ENCODE peak calls at places on chromosomes 16 and 17, in seven cellular contexts. L is WTC11, H is HepG2, K is uterus, N is fibroblast of lung, B is BE2C, S is HCT116. V is an unnamed sample.

GRCh38 chr17:27226611-27227234 is 67.2 kb upstream of the WSB1 start:
- DNase-seq in L (no peak), H (no peak), K (no peak), N (peak), B (no peak), S (no peak), V (peak)

GRCh38 chr16:22054847-22055590 is 37.3 kb upstream of the VWA3A start:
- DNase-seq in L (no peak), H (no peak), K (no peak), N (no peak), B (no peak), S (no peak), V (no peak)

GRCh38 chr17:28882154-28882895 is 15.2 kb downstream of the FLOT2 start:
- DNase-seq in L (no peak), H (no peak), K (no peak), N (no peak), B (no peak), S (no peak), V (no peak)

GRCh38 chr16:6096931-6097665 is 999.5 kb upstream of the EEF2KMT start:
- DNase-seq in L (no peak), H (no peak), K (no peak), N (peak), B (no peak), S (no peak), V (no peak)

GRCh38 chr16:61014869-61015268 is 1021.4 kb downstream of the CDH8 start:
- DNase-seq in L (peak), H (no peak), K (no peak), N (no peak), B (no peak), S (no peak), V (no peak)

GRCh38 chr16:70475054-70475871 is 20.9 kb downstream of the FCSK start:
- DNase-seq in L (no peak), H (no peak), K (no peak), N (no peak), B (no peak), S (no peak), V (no peak)

GRCh38 chr16:9053006-9053601 is 38.3 kb upstream of the HAPSTR1 start:
- DNase-seq in L (peak), H (peak), K (no peak), N (peak), B (peak), S (peak), V (peak)

GRCh38 chr16:30740364-30741251 is 7.6 kb upstream of the PHKG2 start:
- DNase-seq in L (peak), H (no peak), K (peak), N (peak), B (no peak), S (peak), V (peak)

GRCh38 chr16:24988593-24989338 is 26.4 kb downstream of the ARHGAP17 start:
- DNase-seq in L (no peak), H (peak), K (peak), N (peak), B (peak), S (peak), V (peak)

GRCh38 chr17:1562178-1562643 is 381 bp downstream of the PITPNA start:
- DNase-seq in L (no peak), H (no peak), K (no peak), N (peak), B (no peak), S (no peak), V (peak)

GRCh38 chr17:31858647-31859486 is at the start of gene COPRS:
- DNase-seq in L (peak), H (peak), K (peak), N (peak), B (peak), S (peak), V (peak)
- TF ChIP-seq CTCF in L (no peak), H (peak), K (no peak), N (no peak), B (no peak), S (no peak), V (peak)

GRCh38 chr17:46851029-46851741 is at the start of gene WNT9B:
- DNase-seq in L (peak), H (peak), K (no peak), N (peak), B (peak), S (no peak), V (no peak)
- TF ChIP-seq CTCF in L (no peak), H (peak), K (no peak), N (no peak), B (no peak), S (no peak), V (no peak)

DNA sequence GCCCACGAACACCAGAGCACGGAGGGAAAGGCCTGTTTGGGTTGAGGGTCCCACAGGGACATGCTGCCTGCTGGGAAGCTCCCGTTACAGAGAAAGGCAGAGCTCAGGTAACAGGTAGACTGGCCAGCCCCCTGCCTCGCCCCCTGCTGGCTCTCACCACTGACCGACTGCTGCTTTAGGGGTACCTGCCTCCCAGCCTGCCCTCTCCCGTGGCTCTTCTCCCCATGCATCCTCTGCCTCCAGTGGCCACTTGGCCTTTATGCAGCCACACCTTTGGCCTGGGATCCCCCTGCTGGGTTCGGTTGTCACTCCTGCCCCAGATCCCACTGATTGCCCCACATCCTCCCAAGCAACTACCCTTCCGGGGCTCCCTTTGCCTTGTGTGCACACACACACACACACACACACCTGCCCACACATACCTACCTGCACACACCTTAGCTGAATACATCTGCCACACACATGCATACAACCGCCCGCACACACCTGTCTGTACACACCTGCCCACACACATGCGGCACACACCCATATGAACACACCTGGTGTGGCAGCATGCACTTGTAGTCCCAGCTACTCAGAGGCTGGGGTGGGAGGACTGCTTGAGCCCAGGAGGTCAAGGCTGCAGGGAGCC is 7.1 kb downstream of the MCRIP1 start:
- DNase-seq in L (peak), H (peak), K (no peak), N (no peak), B (no peak), S (no peak), V (no peak)
- TF ChIP-seq CTCF in L (no peak), H (peak), K (no peak), N (no peak), B (no peak), S (no peak), V (peak)

GRCh38 chr17:14818469-14818868 is 446.7 kb downstream of the PMP22 start:
- DNase-seq in L (no peak), H (no peak), K (no peak), N (no peak), B (no peak), S (no peak), V (peak)

GRCh38 chr17:14815079-14815478 is 450.0 kb downstream of the PMP22 start:
- DNase-seq in L (no peak), H (no peak), K (no peak), N (no peak), B (no peak), S (no peak), V (peak)

GRCh38 chr17:14808425-14808824 is 456.7 kb downstream of the PMP22 start:
- DNase-seq in L (no peak), H (no peak), K (no peak), N (no peak), B (no peak), S (no peak), V (no peak)

GRCh38 chr17:14813649-14814048 is 451.5 kb downstream of the PMP22 start:
- DNase-seq in L (peak), H (peak), K (no peak), N (no peak), B (peak), S (no peak), V (no peak)
- TF ChIP-seq CTCF in L (peak), H (peak), K (no peak), N (no peak), B (peak), S (no peak), V (peak)

GRCh38 chr17:51585514-51586104 is 325.3 kb downstream of the UTP18 start:
- DNase-seq in L (peak), H (peak), K (no peak), N (no peak), B (peak), S (peak), V (no peak)
- TF ChIP-seq CTCF in L (peak), H (peak), K (no peak), N (no peak), B (peak), S (peak), V (peak)

GRCh38 chr17:80970044-80970761 is 21.4 kb upstream of the CHMP6 start:
- DNase-seq in L (peak), H (no peak), K (peak), N (no peak), B (peak), S (no peak), V (no peak)
- TF ChIP-seq CTCF in L (no peak), H (peak), K (peak), N (peak), B (peak), S (peak), V (peak)

DNA sequence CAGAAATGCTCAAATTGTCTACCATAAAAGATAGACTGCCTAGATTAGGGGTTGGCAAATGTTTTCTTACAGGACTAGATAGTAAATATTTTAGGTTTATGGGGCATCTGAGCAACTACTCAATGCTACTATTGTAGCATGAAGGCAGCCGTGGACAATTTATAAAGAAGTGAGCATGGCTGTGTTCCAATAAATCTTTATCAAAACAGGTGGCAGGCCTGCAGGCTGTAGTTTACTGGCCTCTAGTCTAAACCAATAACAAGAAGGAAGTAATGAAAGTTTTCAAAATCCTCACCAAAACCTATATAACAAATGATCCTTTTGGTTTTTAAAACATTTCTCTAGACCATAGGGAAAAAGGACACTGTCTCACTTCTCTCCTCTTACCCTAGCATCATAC is 105.2 kb downstream of the PRKCB start:
- DNase-seq in L (no peak), H (no peak), K (no peak), N (no peak), B (no peak), S (no peak), V (no peak)
- TF ChIP-seq CTCF in L (no peak), H (no peak), K (no peak), N (no peak), B (no peak), S (no peak), V (no peak)

DNA sequence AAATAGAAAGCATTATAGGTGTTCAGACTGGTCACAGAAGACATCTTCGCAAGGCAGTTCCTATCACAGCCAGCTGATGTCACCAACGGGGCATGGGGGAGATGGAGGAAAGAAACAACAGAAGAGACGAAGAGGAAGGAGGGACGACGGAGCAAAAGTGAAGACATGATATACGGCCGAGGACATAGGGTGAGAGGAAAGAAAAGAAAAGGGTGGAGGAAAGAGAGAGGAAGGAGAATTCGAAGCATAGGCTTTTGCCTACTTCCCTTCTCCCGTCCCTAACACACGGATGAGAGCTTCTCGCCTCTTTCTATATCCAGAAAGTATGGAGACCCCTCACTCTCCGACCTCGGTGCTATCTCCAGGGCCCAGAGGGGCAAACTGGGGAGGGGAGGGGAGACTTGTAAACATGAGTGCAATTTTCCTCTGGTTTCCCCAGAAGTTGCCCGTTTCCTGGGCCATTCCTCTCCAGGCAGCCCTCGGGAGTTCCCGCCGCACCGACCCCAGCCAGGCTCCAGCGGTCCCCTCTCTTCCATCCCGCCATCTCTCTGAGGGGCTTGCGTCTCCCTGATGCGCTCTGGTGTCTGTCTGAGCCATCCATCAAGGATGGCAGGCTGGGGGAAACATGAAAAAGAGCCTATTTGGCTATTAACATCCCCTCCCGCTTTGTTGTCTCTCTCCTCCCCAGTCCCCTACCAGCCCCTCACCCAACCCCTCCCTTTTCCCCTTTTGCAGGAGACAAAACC is 26.0 kb downstream of the COPZ2 start:
- DNase-seq in L (peak), H (peak), K (no peak), N (peak), B (peak), S (peak), V (peak)
- TF ChIP-seq CTCF in L (no peak), H (peak), K (no peak), N (peak), B (peak), S (peak), V (peak)

GRCh38 chr16:77469639-77470038 is 34.8 kb upstream of the ADAMTS18 start:
- DNase-seq in L (no peak), H (no peak), K (no peak), N (no peak), B (no peak), S (no peak), V (no peak)
- TF ChIP-seq CTCF in L (no peak), H (no peak), K (no peak), N (no peak), B (no peak), S (no peak), V (no peak)

V was measured in HFFc6.